ENCODE peak calls at places on chromosomes 7 and 10, in four cellular contexts. Z is HCT116, J is erythroblast, L is adrenal gland. D is an unnamed sample.

GRCh38 chr7:130960208-130960988 is 226.4 kb upstream of the KLF14 start:
- DNase-seq in Z (peak; percentile 87), J (peak; percentile 42), L (no peak), D (no peak)

GRCh38 chr7:128378637-128379036 is 17.1 kb upstream of the PRRT4 start:
- DNase-seq in L (no peak), Z (no peak), J (no peak), D (no peak)

GRCh38 chr7:35185908-35186731 is 67.8 kb downstream of the TBX20 start:
- DNase-seq in J (peak; percentile 86), Z (no peak), L (peak; percentile 82), D (no peak)

GRCh38 chr7:131753620-131754222 is 197.3 kb upstream of the PODXL start:
- DNase-seq in Z (peak; percentile 22), J (no peak), L (no peak), D (no peak)

GRCh38 chr10:20059084-20059835 is 243.0 kb downstream of the PLXDC2 start:
- DNase-seq in J (no peak), L (no peak), Z (no peak), D (no peak)

GRCh38 chr10:50929670-50930069 is 44.2 kb upstream of the A1CF start:
- DNase-seq in L (no peak), Z (no peak), J (no peak), D (no peak)

GRCh38 chr7:42694894-42695553 is 216.8 kb downstream of the C7orf25 start:
- DNase-seq in L (no peak), J (no peak), Z (no peak), D (no peak)

GRCh38 chr10:25064401-25064800 is 48.0 kb downstream of the THNSL1 start:
- DNase-seq in Z (no peak), J (no peak), L (no peak), D (no peak)

GRCh38 chr10:71568896-71569492 is 150.6 kb downstream of the C10orf105 start:
- DNase-seq in J (no peak), Z (no peak), L (no peak), D (no peak)

GRCh38 chr10:122206471-122207065 is 64.5 kb upstream of the BTBD16 start:
- DNase-seq in J (no peak), Z (no peak), L (no peak), D (no peak)

GRCh38 chr7:107614425-107614824 is 34.4 kb downstream of the BCAP29 start:
- DNase-seq in L (no peak), J (no peak), Z (no peak), D (no peak)

GRCh38 chr7:144438759-144439158 is 35.3 kb upstream of the NOBOX start:
- DNase-seq in J (no peak), Z (no peak), L (no peak), D (no peak)

GRCh38 chr7:122148878-122149277 is 4.8 kb upstream of the AASS start:
- DNase-seq in L (no peak), J (no peak), Z (no peak), D (no peak)

GRCh38 chr10:80530251-80530650 is 7.5 kb upstream of the SH2D4B start:
- DNase-seq in L (no peak), Z (peak; percentile 27), J (peak; percentile 17), D (no peak)

GRCh38 chr10:122911889-122912484 is 1.6 kb downstream of the FAM24A start:
- DNase-seq in Z (no peak), J (peak; percentile 78), L (peak; percentile 55), D (no peak)

GRCh38 chr10:122492006-122492405 is 30.7 kb downstream of the HTRA1 start:
- DNase-seq in J (no peak), L (no peak), Z (no peak), D (no peak)

GRCh38 chr10:96832721-96833219 is 672 bp downstream of the LCOR start:
- DNase-seq in L (peak; percentile 87), Z (peak; percentile 28), J (peak; percentile 95), D (peak; percentile 67)

GRCh38 chr10:93288679-93289634 is 193.2 kb downstream of the MYOF start:
- DNase-seq in Z (peak; percentile 78), J (peak; percentile 73), L (peak; percentile 90), D (peak; percentile 75)
- TF ChIP-seq POLR2A in Z (no peak), J (no peak), L (no peak), D (no peak)

GRCh38 chr10:6008497-6009142 is 31.3 kb upstream of the IL15RA start:
- DNase-seq in J (no peak), Z (no peak), L (no peak), D (peak; percentile 13)
- TF ChIP-seq POLR2A in J (no peak), Z (no peak), L (no peak), D (no peak)

GRCh38 chr10:3783721-3784432 is 1.1 kb downstream of the KLF6 start:
- DNase-seq in L (peak; percentile 86), J (peak; percentile 88), Z (no peak), D (peak; percentile 84)

GRCh38 chr10:3782099-3782455 is 2.9 kb downstream of the KLF6 start:
- DNase-seq in Z (no peak), L (peak; percentile 65), J (peak; percentile 59), D (no peak)

GRCh38 chr10:3781458-3782098 is 3.4 kb downstream of the KLF6 start:
- DNase-seq in J (peak; percentile 27), L (peak; percentile 70), Z (no peak), D (peak; percentile 90)

GRCh38 chr10:3783313-3783689 is 1.7 kb downstream of the KLF6 start:
- DNase-seq in J (peak; percentile 85), Z (no peak), L (peak; percentile 82), D (no peak)

GRCh38 chr10:3782456-3783312 is 2.3 kb downstream of the KLF6 start:
- DNase-seq in L (peak; percentile 83), J (peak; percentile 89), Z (no peak), D (peak; percentile 93)
- TF ChIP-seq POLR2A in L (peak; percentile 45), J (peak; percentile 82), Z (no peak), D (no peak)

DNA sequence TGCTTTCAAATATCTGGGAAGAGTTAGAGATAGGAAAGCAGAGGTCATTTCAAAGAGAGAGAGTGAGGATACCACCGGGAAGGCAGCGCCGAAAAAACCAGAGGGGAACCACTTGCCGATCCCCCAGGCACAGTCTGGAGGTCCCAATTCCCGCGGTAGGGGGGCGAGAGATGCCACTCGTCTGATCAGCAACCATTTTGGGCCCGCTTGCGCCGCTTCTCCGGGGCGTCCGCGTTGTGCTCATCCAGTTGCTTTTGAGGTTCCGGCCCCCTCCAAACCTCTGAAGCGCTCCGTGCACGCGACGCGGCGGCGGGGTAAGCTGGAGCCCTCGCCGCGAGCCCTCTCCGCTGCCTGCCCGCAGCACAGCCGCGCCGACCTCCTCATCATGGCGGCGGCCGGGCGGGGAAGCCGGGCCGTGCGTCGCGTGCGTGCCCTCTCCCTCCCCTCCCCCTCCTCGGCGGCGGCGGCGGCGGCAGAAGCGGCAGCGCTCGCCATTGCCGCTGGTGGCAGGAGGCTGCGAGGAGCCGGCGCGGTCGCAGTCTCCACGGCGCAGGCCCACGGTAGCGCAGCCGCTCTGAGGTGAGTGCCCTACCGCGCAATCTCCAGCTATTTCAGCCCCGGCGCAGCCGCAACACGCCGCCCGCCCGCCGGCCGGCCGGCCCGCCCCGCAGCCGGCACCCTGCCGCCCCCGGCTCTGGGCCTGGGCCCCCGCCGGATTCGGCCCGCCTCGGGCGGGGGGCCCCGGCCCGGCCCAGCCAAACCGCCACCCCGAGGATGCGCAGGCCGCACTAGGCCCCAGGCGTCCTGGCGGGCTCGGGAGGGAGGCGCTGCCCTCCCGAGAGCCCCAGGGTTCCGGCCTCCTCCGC is at the start of gene NRF1:
- DNase-seq in L (peak; percentile 94), Z (peak; percentile 48), J (peak; percentile 96), D (peak; percentile 96)
- TF ChIP-seq POLR2A in L (peak; percentile 76), Z (peak; percentile 82), J (peak; percentile 86), D (peak; percentile 34)

DNA sequence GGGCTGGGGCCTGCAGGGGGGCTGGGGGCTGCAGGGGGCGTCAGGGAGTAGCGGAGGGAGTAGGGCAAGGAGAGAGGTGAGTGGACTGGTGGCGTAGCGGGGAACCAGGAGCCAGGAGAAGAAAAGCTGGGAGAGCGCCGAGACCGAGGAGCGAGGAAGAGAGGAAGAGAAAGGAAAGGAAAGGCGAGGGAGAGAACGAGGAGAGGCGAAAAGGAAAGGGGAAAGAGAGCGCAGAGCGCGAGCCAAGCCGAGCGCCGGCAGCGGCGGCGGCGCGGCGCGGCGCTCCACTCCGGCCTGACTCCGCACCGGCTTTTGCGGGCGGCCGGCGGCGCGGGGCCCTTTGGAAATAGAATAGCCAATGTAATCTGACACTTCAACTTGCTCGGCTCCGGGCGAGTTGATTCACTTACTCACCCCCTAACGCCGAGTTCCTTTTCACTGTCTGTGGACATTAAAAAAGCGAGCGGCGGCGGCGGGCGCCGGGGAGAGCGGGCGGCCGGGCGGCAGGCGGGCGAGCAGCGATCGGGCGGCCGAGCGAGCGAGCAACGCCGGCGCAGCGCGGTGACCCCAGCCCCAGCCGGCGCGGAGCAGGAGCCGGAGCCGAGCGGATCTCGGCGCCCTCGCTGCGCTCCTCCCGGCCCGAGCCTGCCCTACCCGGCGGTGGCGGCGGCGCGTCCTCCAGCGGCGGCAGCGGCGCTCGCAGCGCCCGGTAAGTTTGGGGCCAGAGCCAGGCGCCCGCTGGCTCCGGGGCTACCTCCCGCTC is at the start of gene ZMIZ1:
- DNase-seq in J (peak; percentile 93), Z (peak; percentile 83), L (peak; percentile 97), D (peak; percentile 92)
- TF ChIP-seq POLR2A in J (peak; percentile 56), Z (peak; percentile 82), L (peak; percentile 93), D (no peak)

DNA sequence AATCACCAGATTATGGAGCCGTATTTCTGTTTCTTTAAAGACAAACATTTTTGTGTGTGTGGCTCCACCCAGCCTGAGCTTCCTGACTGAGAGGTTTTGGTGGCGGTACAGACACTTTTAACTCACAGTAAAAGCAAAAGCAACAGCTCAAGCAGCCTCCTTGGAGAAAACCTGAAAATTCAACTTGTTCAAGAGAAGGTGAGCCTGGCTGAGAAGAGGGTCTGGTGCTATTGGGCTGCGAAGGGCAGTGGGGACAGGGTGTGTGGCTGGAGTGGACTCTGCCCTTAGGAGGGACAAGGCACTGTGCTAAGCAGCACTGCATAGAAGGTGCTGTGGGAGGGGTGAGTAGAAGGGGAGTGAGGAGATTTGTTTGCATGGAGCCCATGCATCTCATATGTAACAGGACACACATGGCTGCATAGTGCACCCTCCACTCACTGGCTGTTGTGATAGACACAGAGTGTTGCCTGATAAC is at the start of gene GIMAP7:
- DNase-seq in L (no peak), Z (no peak), J (no peak), D (no peak)
- TF ChIP-seq POLR2A in L (no peak), Z (no peak), J (no peak), D (no peak)

D was measured in lower leg skin.